ENCODE peak calls at places on chromosomes 16 and 17, in eight cellular contexts. One of them, this sample, is unnamed.

GRCh38 chr17:79939755-79940154 is 95.9 kb downstream of the TBC1D16 start:
- DNase-seq in A549: no peak
- DNase-seq in mucosa of descending colon: no peak
- DNase-seq in kidney: peak
- DNase-seq in fibroblast of the aortic adventitia: no peak
- DNase-seq in spleen: peak
- DNase-seq in fibroblast of lung: no peak
- DNase-seq in psoas muscle: no peak
- DNase-seq in this sample: no peak

GRCh38 chr17:65584604-65585521 is 23.4 kb upstream of the AXIN2 start:
- DNase-seq in A549: peak
- DNase-seq in mucosa of descending colon: no peak
- DNase-seq in kidney: no peak
- DNase-seq in fibroblast of the aortic adventitia: peak
- DNase-seq in spleen: peak
- DNase-seq in fibroblast of lung: no peak
- DNase-seq in psoas muscle: peak
- DNase-seq in this sample: no peak

GRCh38 chr16:1330260-1330914 is 3.1 kb upstream of the BAIAP3 start:
- DNase-seq in A549: peak
- DNase-seq in mucosa of descending colon: no peak
- DNase-seq in kidney: no peak
- DNase-seq in fibroblast of the aortic adventitia: no peak
- DNase-seq in spleen: no peak
- DNase-seq in fibroblast of lung: no peak
- DNase-seq in psoas muscle: no peak
- DNase-seq in this sample: no peak

GRCh38 chr16:57264950-57265371 is 19.5 kb downstream of the PLLP start:
- DNase-seq in A549: no peak
- DNase-seq in mucosa of descending colon: peak
- DNase-seq in kidney: peak
- DNase-seq in fibroblast of the aortic adventitia: no peak
- DNase-seq in spleen: peak
- DNase-seq in fibroblast of lung: no peak
- DNase-seq in psoas muscle: no peak
- DNase-seq in this sample: no peak

GRCh38 chr16:55154956-55155355 is 169.0 kb upstream of the IRX6 start:
- DNase-seq in A549: no peak
- DNase-seq in mucosa of descending colon: no peak
- DNase-seq in kidney: no peak
- DNase-seq in fibroblast of the aortic adventitia: no peak
- DNase-seq in spleen: no peak
- DNase-seq in fibroblast of lung: no peak
- DNase-seq in psoas muscle: no peak
- DNase-seq in this sample: no peak

GRCh38 chr17:3026856-3027751 is 36.3 kb downstream of the OR1D5 start:
- DNase-seq in A549: no peak
- DNase-seq in mucosa of descending colon: no peak
- DNase-seq in kidney: peak
- DNase-seq in fibroblast of the aortic adventitia: no peak
- DNase-seq in spleen: peak
- DNase-seq in fibroblast of lung: peak
- DNase-seq in psoas muscle: no peak
- DNase-seq in this sample: no peak

GRCh38 chr17:11140028-11140427 is 101.0 kb upstream of the SHISA6 start:
- DNase-seq in A549: no peak
- DNase-seq in mucosa of descending colon: no peak
- DNase-seq in kidney: no peak
- DNase-seq in fibroblast of the aortic adventitia: no peak
- DNase-seq in spleen: no peak
- DNase-seq in fibroblast of lung: no peak
- DNase-seq in psoas muscle: no peak
- DNase-seq in this sample: no peak

GRCh38 chr17:49616546-49617205 is 41.0 kb downstream of the NXPH3 start:
- DNase-seq in A549: no peak
- DNase-seq in mucosa of descending colon: peak
- DNase-seq in kidney: peak
- DNase-seq in fibroblast of the aortic adventitia: peak
- DNase-seq in spleen: no peak
- DNase-seq in fibroblast of lung: peak
- DNase-seq in psoas muscle: peak
- DNase-seq in this sample: peak

GRCh38 chr16:31206776-31207175 is 4.2 kb upstream of the PYCARD start:
- DNase-seq in A549: no peak
- DNase-seq in mucosa of descending colon: no peak
- DNase-seq in kidney: no peak
- DNase-seq in fibroblast of the aortic adventitia: no peak
- DNase-seq in spleen: no peak
- DNase-seq in fibroblast of lung: no peak
- DNase-seq in psoas muscle: no peak
- DNase-seq in this sample: no peak

DNA sequence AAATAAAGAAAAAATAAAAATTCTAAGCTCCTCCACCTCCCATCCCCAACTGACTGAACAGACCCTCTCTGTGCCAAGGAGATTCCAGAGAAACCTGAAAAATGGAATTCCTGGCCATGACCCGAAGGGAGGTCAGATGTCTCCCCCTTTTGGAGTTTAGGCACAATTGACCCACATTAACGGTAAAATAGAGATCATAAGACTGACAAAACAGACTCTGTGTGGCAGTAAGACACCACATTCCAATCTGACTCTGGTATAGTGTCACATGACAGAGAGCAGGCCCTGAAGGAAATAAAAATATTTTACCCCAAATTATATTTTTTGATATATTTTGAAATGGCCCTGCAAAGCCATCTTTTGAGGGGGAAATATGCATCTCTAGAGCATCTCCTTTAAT is 115.1 kb upstream of the ZKSCAN2 start:
- DNase-seq in A549: no peak
- DNase-seq in mucosa of descending colon: no peak
- DNase-seq in kidney: no peak
- DNase-seq in fibroblast of the aortic adventitia: no peak
- DNase-seq in spleen: no peak
- DNase-seq in fibroblast of lung: no peak
- DNase-seq in psoas muscle: no peak
- DNase-seq in this sample: no peak
- TF ChIP-seq CTCF in A549: no peak
- TF ChIP-seq CTCF in mucosa of descending colon: no peak
- TF ChIP-seq CTCF in kidney: no peak
- TF ChIP-seq CTCF in fibroblast of the aortic adventitia: no peak
- TF ChIP-seq CTCF in spleen: no peak
- TF ChIP-seq CTCF in fibroblast of lung: no peak
- TF ChIP-seq CTCF in psoas muscle: no peak
- TF ChIP-seq CTCF in this sample: no peak

DNA sequence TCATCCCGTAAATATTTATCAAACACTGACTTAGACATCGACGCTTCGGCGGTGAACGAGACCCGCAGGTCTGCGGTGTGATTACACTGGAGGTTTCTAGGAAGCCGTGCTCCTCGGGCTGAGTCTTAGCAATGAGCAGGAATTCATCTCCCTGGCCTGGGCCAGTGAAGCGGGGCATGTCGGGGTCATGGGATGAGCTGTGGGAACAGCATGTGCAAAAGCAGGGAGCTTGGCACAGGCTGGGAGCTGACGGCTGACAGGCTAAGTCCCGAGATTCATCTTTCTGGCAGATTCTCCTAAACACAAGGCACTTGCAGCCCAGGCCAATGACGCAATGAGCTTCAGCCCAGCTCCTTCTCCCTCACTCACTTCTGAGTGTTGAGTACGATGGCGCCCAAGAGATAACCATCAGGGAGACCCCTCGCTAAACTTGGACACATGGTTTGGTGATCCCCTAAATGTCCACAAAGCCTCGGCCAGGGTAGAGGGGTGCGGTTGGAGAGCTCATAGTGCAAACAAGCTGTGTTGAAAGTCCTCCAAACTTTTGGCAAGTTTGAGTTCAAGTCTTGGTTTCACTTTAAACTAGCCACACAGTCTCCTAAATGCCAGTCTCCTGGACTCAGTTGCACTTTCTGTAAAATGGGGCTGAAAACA is 12.8 kb downstream of the CRISPLD2 start:
- DNase-seq in A549: no peak
- DNase-seq in mucosa of descending colon: peak
- DNase-seq in kidney: peak
- DNase-seq in fibroblast of the aortic adventitia: peak
- DNase-seq in spleen: no peak
- DNase-seq in fibroblast of lung: peak
- DNase-seq in psoas muscle: peak
- DNase-seq in this sample: peak
- H3K4me3 ChIP-seq in A549: no peak
- H3K4me3 ChIP-seq in mucosa of descending colon: no peak
- H3K4me3 ChIP-seq in kidney: no peak
- H3K4me3 ChIP-seq in fibroblast of the aortic adventitia: peak
- H3K4me3 ChIP-seq in spleen: no peak
- H3K4me3 ChIP-seq in fibroblast of lung: peak
- H3K4me3 ChIP-seq in psoas muscle: peak
- H3K4me3 ChIP-seq in this sample: peak

GRCh38 chr16:81450783-81451491 is 6.3 kb downstream of the CMIP start:
- DNase-seq in A549: no peak
- DNase-seq in mucosa of descending colon: no peak
- DNase-seq in kidney: peak
- DNase-seq in fibroblast of the aortic adventitia: no peak
- DNase-seq in spleen: no peak
- DNase-seq in fibroblast of lung: no peak
- DNase-seq in psoas muscle: no peak
- DNase-seq in this sample: no peak
- TF ChIP-seq CTCF in A549: no peak
- TF ChIP-seq CTCF in mucosa of descending colon: no peak
- TF ChIP-seq CTCF in kidney: no peak
- TF ChIP-seq CTCF in fibroblast of the aortic adventitia: peak
- TF ChIP-seq CTCF in spleen: no peak
- TF ChIP-seq CTCF in fibroblast of lung: no peak
- TF ChIP-seq CTCF in psoas muscle: no peak
- TF ChIP-seq CTCF in this sample: no peak

DNA sequence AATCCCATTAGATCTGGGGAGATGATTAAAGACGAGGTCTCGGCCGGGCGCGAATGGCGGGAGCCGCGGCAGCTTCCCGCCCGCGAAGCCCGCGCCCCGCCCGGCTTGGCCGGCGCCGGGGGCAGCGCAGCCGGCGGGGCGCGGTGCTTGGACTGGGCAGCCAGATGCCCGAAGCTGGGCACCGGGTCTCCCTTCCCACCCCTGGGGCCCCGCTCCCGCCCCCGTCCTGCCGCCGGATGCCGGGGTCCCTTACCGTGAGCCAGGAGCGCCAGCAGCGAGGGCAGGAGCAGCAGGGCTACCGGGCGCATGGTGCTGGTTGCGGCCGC is 308 bp downstream of the SEZ6 start:
- DNase-seq in A549: no peak
- DNase-seq in mucosa of descending colon: no peak
- DNase-seq in kidney: no peak
- DNase-seq in fibroblast of the aortic adventitia: no peak
- DNase-seq in spleen: no peak
- DNase-seq in fibroblast of lung: no peak
- DNase-seq in psoas muscle: no peak
- DNase-seq in this sample: no peak
- H3K4me3 ChIP-seq in A549: peak
- H3K4me3 ChIP-seq in mucosa of descending colon: no peak
- H3K4me3 ChIP-seq in kidney: no peak
- H3K4me3 ChIP-seq in fibroblast of the aortic adventitia: no peak
- H3K4me3 ChIP-seq in spleen: peak
- H3K4me3 ChIP-seq in fibroblast of lung: no peak
- H3K4me3 ChIP-seq in psoas muscle: no peak
- H3K4me3 ChIP-seq in this sample: no peak

GRCh38 chr17:82709676-82710498 is 6.6 kb upstream of the FN3KRP start:
- DNase-seq in A549: no peak
- DNase-seq in mucosa of descending colon: peak
- DNase-seq in kidney: peak
- DNase-seq in fibroblast of the aortic adventitia: no peak
- DNase-seq in spleen: no peak
- DNase-seq in fibroblast of lung: no peak
- DNase-seq in psoas muscle: no peak
- DNase-seq in this sample: no peak
- TF ChIP-seq CTCF in A549: no peak
- TF ChIP-seq CTCF in mucosa of descending colon: no peak
- TF ChIP-seq CTCF in kidney: no peak
- TF ChIP-seq CTCF in fibroblast of the aortic adventitia: no peak
- TF ChIP-seq CTCF in spleen: no peak
- TF ChIP-seq CTCF in fibroblast of lung: no peak
- TF ChIP-seq CTCF in psoas muscle: no peak
- TF ChIP-seq CTCF in this sample: no peak